ENCODE peak calls at places on chromosome 14, in eight cellular contexts. One of them, this sample, is unnamed.

GRCh38 chr14:74255281-74255680 is 16.0 kb downstream of the VSX2 start:
- DNase-seq in mammary epithelial cell: no peak
- DNase-seq in fibroblast of lung: no peak
- DNase-seq in keratinocyte: no peak
- DNase-seq in HCT116: no peak
- DNase-seq in MM.1S: no peak
- DNase-seq in K562: no peak
- DNase-seq in astrocyte: no peak
- DNase-seq in this sample: no peak

GRCh38 chr14:23154876-23155587 is 28.4 kb downstream of the SLC7A8 start:
- DNase-seq in K562: peak; percentile 56
- DNase-seq in mammary epithelial cell: peak; percentile 58
- DNase-seq in HCT116: no peak
- DNase-seq in astrocyte: peak; percentile 85
- DNase-seq in MM.1S: no peak
- DNase-seq in fibroblast of lung: peak; percentile 95
- DNase-seq in keratinocyte: no peak
- DNase-seq in this sample: peak; percentile 98

GRCh38 chr14:83873626-83874025 is 1656.3 kb upstream of the FLRT2 start:
- DNase-seq in HCT116: no peak
- DNase-seq in mammary epithelial cell: no peak
- DNase-seq in keratinocyte: no peak
- DNase-seq in fibroblast of lung: peak; percentile 14
- DNase-seq in K562: no peak
- DNase-seq in astrocyte: no peak
- DNase-seq in MM.1S: no peak
- DNase-seq in this sample: no peak

GRCh38 chr14:31449971-31450610 is 7.2 kb downstream of the DTD2 start:
- DNase-seq in MM.1S: peak; percentile 39
- DNase-seq in fibroblast of lung: peak; percentile 65
- DNase-seq in astrocyte: peak; percentile 19
- DNase-seq in mammary epithelial cell: peak; percentile 28
- DNase-seq in K562: peak; percentile 13
- DNase-seq in keratinocyte: no peak
- DNase-seq in HCT116: peak; percentile 7
- DNase-seq in this sample: no peak

GRCh38 chr14:86533834-86534233 is 1003.9 kb downstream of the FLRT2 start:
- DNase-seq in HCT116: no peak
- DNase-seq in mammary epithelial cell: no peak
- DNase-seq in keratinocyte: no peak
- DNase-seq in MM.1S: no peak
- DNase-seq in fibroblast of lung: no peak
- DNase-seq in astrocyte: no peak
- DNase-seq in K562: no peak
- DNase-seq in this sample: no peak

GRCh38 chr14:74981833-74982232 is 20.9 kb upstream of the EIF2B2 start:
- DNase-seq in MM.1S: no peak
- DNase-seq in K562: no peak
- DNase-seq in keratinocyte: no peak
- DNase-seq in mammary epithelial cell: no peak
- DNase-seq in astrocyte: no peak
- DNase-seq in fibroblast of lung: no peak
- DNase-seq in HCT116: no peak
- DNase-seq in this sample: no peak

GRCh38 chr14:29282169-29282568 is 515.6 kb downstream of the FOXG1 start:
- DNase-seq in astrocyte: peak; percentile 64
- DNase-seq in keratinocyte: no peak
- DNase-seq in mammary epithelial cell: no peak
- DNase-seq in MM.1S: no peak
- DNase-seq in fibroblast of lung: no peak
- DNase-seq in HCT116: no peak
- DNase-seq in K562: no peak
- DNase-seq in this sample: no peak

GRCh38 chr14:25116607-25117006 is 66.7 kb upstream of the STXBP6 start:
- DNase-seq in fibroblast of lung: no peak
- DNase-seq in HCT116: no peak
- DNase-seq in keratinocyte: no peak
- DNase-seq in astrocyte: no peak
- DNase-seq in MM.1S: no peak
- DNase-seq in K562: no peak
- DNase-seq in mammary epithelial cell: no peak
- DNase-seq in this sample: no peak

GRCh38 chr14:70885343-70886014 is 21.8 kb upstream of the PCNX1 start:
- DNase-seq in mammary epithelial cell: no peak
- DNase-seq in HCT116: no peak
- DNase-seq in MM.1S: no peak
- DNase-seq in fibroblast of lung: no peak
- DNase-seq in astrocyte: no peak
- DNase-seq in K562: no peak
- DNase-seq in keratinocyte: no peak
- DNase-seq in this sample: no peak

GRCh38 chr14:26709019-26709418 is 111.2 kb upstream of the NOVA1 start:
- DNase-seq in K562: no peak
- DNase-seq in mammary epithelial cell: no peak
- DNase-seq in HCT116: no peak
- DNase-seq in keratinocyte: no peak
- DNase-seq in MM.1S: no peak
- DNase-seq in astrocyte: peak; percentile 63
- DNase-seq in fibroblast of lung: peak; percentile 17
- DNase-seq in this sample: no peak

GRCh38 chr14:65132855-65133254 is 30.5 kb upstream of the MAX start:
- DNase-seq in HCT116: no peak
- DNase-seq in mammary epithelial cell: no peak
- DNase-seq in astrocyte: no peak
- DNase-seq in MM.1S: no peak
- DNase-seq in fibroblast of lung: no peak
- DNase-seq in K562: no peak
- DNase-seq in keratinocyte: no peak
- DNase-seq in this sample: no peak

DNA sequence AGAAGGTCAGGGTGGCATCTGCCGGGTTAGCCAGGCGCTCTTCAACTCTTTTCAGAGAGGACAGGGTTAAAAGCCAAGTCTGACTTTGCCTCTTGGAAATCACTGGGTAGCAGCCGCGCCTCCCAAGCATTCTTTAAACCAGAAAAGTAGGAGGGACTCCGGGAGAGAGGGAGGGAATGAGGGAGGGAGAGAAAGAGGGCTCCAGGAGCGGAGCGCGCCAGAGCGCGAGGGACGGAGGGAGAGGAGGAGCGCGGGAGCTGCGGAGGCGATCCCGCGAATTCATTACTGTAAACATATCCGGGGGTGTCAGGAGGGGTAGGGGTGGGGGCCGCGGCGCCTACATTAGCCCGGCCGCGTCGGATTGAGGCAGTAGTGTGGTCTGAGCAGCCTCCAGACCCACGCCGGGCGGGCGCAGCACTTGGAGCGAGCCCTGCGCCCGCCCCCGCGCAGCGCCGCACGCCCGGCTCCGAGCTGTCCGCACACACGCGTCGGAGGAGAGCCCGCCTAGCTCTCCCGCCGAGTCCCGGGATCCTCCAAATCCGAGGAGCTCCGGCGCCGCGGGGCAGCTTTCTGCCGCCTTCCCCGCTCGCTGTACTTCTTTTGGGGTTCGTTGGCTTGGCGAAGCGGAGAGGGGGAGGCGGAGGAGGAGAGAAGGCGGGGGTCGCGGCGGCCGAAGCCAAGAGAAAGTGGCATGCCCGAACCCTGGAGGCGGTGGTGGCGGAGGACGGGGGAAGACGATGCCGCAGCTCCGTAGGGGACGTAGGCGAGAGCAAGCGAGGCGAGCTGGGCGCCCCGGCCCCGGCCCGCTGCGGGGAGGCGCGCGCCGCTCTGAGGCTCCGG is 3.3 kb downstream of the FLRT2 start:
- DNase-seq in fibroblast of lung: peak; percentile 90
- DNase-seq in MM.1S: no peak
- DNase-seq in HCT116: no peak
- DNase-seq in mammary epithelial cell: peak; percentile 88
- DNase-seq in astrocyte: peak; percentile 78
- DNase-seq in keratinocyte: no peak
- DNase-seq in K562: no peak
- DNase-seq in this sample: no peak
- TF ChIP-seq EZH2 in fibroblast of lung: no peak
- TF ChIP-seq EZH2 in MM.1S: no peak
- TF ChIP-seq EZH2 in HCT116: no peak
- TF ChIP-seq EZH2 in mammary epithelial cell: no peak
- TF ChIP-seq EZH2 in astrocyte: no peak
- TF ChIP-seq EZH2 in keratinocyte: no peak
- TF ChIP-seq EZH2 in K562: no peak
- TF ChIP-seq EZH2 in this sample: no peak

DNA sequence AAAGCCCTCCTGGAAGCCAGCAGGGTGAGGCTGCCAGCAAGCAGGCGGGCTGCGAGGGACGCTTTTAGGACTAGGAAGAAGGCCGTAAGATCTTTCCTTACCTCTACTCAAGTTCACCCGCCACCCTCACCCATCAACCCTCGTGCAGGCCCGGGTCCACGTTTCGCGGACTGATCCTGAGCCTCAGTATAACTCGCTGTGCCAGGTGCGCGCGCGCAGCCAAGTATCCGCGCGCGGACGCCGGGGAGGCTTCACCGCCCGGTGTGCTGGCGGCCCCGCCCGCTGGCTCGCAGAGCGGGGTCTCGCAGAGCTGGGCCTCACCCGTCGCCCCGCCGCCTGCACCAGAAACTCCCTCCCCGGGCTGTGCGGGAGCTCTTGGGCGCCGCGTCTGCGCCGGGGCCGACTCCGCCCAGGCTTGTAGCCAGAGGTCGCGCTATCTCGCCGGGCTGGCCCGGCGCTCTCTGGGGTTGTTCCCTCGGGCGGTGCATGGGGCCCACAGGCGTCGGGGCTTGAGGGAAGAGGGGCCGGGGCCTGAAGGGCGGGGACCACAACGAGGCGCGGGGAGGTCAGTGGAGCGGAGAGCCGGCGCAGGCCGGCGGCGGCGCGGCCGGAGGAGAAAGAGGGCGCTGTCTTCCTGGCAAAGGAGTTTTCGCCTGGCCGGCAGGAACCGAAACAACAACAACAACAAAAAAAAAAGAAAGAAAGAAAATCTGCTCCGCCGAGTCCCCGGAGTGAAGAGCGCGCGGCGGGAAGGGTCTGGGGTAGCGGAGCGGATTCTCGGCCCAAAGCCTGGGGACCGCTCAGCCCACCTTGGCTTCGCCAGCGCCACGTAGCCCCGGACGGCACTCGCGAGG is 7.7 kb upstream of the SIX1 start:
- DNase-seq in K562: no peak
- DNase-seq in HCT116: no peak
- DNase-seq in mammary epithelial cell: peak; percentile 68
- DNase-seq in MM.1S: peak; percentile 51
- DNase-seq in fibroblast of lung: peak; percentile 87
- DNase-seq in keratinocyte: no peak
- DNase-seq in astrocyte: peak; percentile 49
- DNase-seq in this sample: no peak
- TF ChIP-seq EZH2 in K562: no peak
- TF ChIP-seq EZH2 in HCT116: no peak
- TF ChIP-seq EZH2 in mammary epithelial cell: no peak
- TF ChIP-seq EZH2 in MM.1S: no peak
- TF ChIP-seq EZH2 in fibroblast of lung: no peak
- TF ChIP-seq EZH2 in keratinocyte: no peak
- TF ChIP-seq EZH2 in astrocyte: no peak
- TF ChIP-seq EZH2 in this sample: no peak

GRCh38 chr14:77498984-77499527 is 440 bp upstream of the ISM2 start:
- DNase-seq in HCT116: no peak
- DNase-seq in mammary epithelial cell: no peak
- DNase-seq in fibroblast of lung: no peak
- DNase-seq in K562: no peak
- DNase-seq in astrocyte: no peak
- DNase-seq in MM.1S: no peak
- DNase-seq in keratinocyte: no peak
- DNase-seq in this sample: no peak
- TF ChIP-seq EZH2 in HCT116: no peak
- TF ChIP-seq EZH2 in mammary epithelial cell: no peak
- TF ChIP-seq EZH2 in fibroblast of lung: no peak
- TF ChIP-seq EZH2 in K562: no peak
- TF ChIP-seq EZH2 in astrocyte: no peak
- TF ChIP-seq EZH2 in MM.1S: no peak
- TF ChIP-seq EZH2 in keratinocyte: peak; percentile 60
- TF ChIP-seq EZH2 in this sample: no peak

GRCh38 chr14:57273236-57273635 is 4.5 kb downstream of the AP5M1 start:
- DNase-seq in HCT116: no peak
- DNase-seq in mammary epithelial cell: no peak
- DNase-seq in astrocyte: no peak
- DNase-seq in K562: no peak
- DNase-seq in fibroblast of lung: no peak
- DNase-seq in MM.1S: no peak
- DNase-seq in keratinocyte: no peak
- DNase-seq in this sample: no peak

GRCh38 chr14:57266060-57266459 is 2.6 kb downstream of the EXOC5 start:
- DNase-seq in astrocyte: no peak
- DNase-seq in K562: no peak
- DNase-seq in fibroblast of lung: peak; percentile 14
- DNase-seq in mammary epithelial cell: no peak
- DNase-seq in HCT116: no peak
- DNase-seq in MM.1S: no peak
- DNase-seq in keratinocyte: no peak
- DNase-seq in this sample: no peak

GRCh38 chr14:57268161-57269067 is at the start of the genes AP5M1 and EXOC5:
- DNase-seq in mammary epithelial cell: peak; percentile 93
- DNase-seq in fibroblast of lung: peak; percentile 94
- DNase-seq in MM.1S: peak; percentile 83
- DNase-seq in keratinocyte: peak; percentile 38
- DNase-seq in HCT116: peak; percentile 86
- DNase-seq in K562: peak; percentile 62
- DNase-seq in astrocyte: peak; percentile 91
- DNase-seq in this sample: peak; percentile 93
- TF ChIP-seq EZH2 in mammary epithelial cell: no peak
- TF ChIP-seq EZH2 in fibroblast of lung: no peak
- TF ChIP-seq EZH2 in MM.1S: no peak
- TF ChIP-seq EZH2 in keratinocyte: no peak
- TF ChIP-seq EZH2 in HCT116: no peak
- TF ChIP-seq EZH2 in K562: no peak
- TF ChIP-seq EZH2 in astrocyte: no peak
- TF ChIP-seq EZH2 in this sample: no peak

GRCh38 chr14:55339770-55340169 is 68.5 kb downstream of the FBXO34 start:
- DNase-seq in keratinocyte: no peak
- DNase-seq in mammary epithelial cell: peak; percentile 82
- DNase-seq in astrocyte: no peak
- DNase-seq in fibroblast of lung: no peak
- DNase-seq in HCT116: no peak
- DNase-seq in K562: no peak
- DNase-seq in MM.1S: peak; percentile 60
- DNase-seq in this sample: no peak
- TF ChIP-seq EZH2 in keratinocyte: no peak
- TF ChIP-seq EZH2 in mammary epithelial cell: no peak
- TF ChIP-seq EZH2 in astrocyte: no peak
- TF ChIP-seq EZH2 in fibroblast of lung: no peak
- TF ChIP-seq EZH2 in HCT116: no peak
- TF ChIP-seq EZH2 in K562: no peak
- TF ChIP-seq EZH2 in MM.1S: no peak
- TF ChIP-seq EZH2 in this sample: no peak

This sample was measured in SK-N-MC.